ENCODE peak calls at places on chromosomes 4 and X, in six cellular contexts. N is foreskin fibroblast, S is coronary artery, H is cardiac muscle cell, Z is fibroblast of pulmonary artery, K is fibroblast of villous mesenchyme. F is an unnamed sample.

GRCh38 chr4:176377705-176378302 is 58.0 kb downstream of the SPCS3 start:
- DNase-seq in S (no peak), N (peak), H (peak), Z (peak), K (peak), F (no peak)

GRCh38 chr4:81207793-81208192 is 7.2 kb downstream of the PRKG2 start:
- DNase-seq in N (peak), K (peak), H (peak), S (no peak), Z (peak), F (peak)

GRCh38 chr4:17762705-17763104 is 18.7 kb downstream of the FAM184B start:
- DNase-seq in N (peak), Z (peak), H (peak), K (peak), S (no peak), F (peak)

GRCh38 chr4:118381902-118382301 is 29.1 kb upstream of the PRSS12 start:
- DNase-seq in S (no peak), N (peak), H (no peak), K (no peak), Z (no peak), F (no peak)

GRCh38 chrX:30913556-30913955 is 24.5 kb upstream of the TAB3 start:
- DNase-seq in N (no peak), K (no peak), H (no peak), Z (no peak), S (no peak), F (no peak)

GRCh38 chrX:115940888-115941332 is 229.6 kb upstream of the AGTR2 start:
- DNase-seq in Z (peak), K (peak), N (no peak), S (peak), H (peak), F (no peak)

GRCh38 chr4:184313710-184314659 is 96.3 kb upstream of the ENPP6 start:
- DNase-seq in Z (no peak), H (no peak), K (no peak), S (no peak), N (no peak), F (no peak)

GRCh38 chr4:106208481-106209460 is 107.2 kb downstream of the TBCK start:
- DNase-seq in S (no peak), N (no peak), H (no peak), Z (no peak), K (peak), F (no peak)

GRCh38 chr4:54687887-54688841 is 30.4 kb downstream of the KIT start:
- DNase-seq in N (peak), H (no peak), K (no peak), Z (peak), S (no peak), F (peak)

GRCh38 chrX:110853610-110854009 is 58.0 kb upstream of the CHRDL1 start:
- DNase-seq in Z (no peak), N (peak), S (no peak), H (peak), K (peak), F (peak)

GRCh38 chr4:162586266-162586665 is 422.5 kb upstream of the FSTL5 start:
- DNase-seq in N (no peak), S (no peak), Z (no peak), K (no peak), H (no peak), F (no peak)

GRCh38 chr4:100146756-100147155 is 43.5 kb downstream of the DDIT4L start:
- DNase-seq in K (peak), H (no peak), Z (no peak), S (no peak), N (no peak), F (no peak)

GRCh38 chrX:87005885-87006284 is 511.7 kb upstream of the KLHL4 start:
- DNase-seq in K (no peak), Z (no peak), N (no peak), S (no peak), H (no peak), F (no peak)

GRCh38 chrX:123153846-123154335 is 30.2 kb upstream of the GRIA3 start:
- DNase-seq in H (no peak), N (peak), Z (no peak), S (no peak), K (peak), F (no peak)

GRCh38 chr4:143253156-143253555 is 68.4 kb downstream of the USP38 start:
- DNase-seq in K (no peak), Z (peak), H (no peak), N (no peak), S (no peak), F (no peak)

GRCh38 chr4:19880205-19880604 is 371.5 kb upstream of the SLIT2 start:
- DNase-seq in S (no peak), N (peak), K (peak), Z (peak), H (peak), F (no peak)

GRCh38 chr4:43423276-43423675 is 530.8 kb downstream of the GRXCR1 start:
- DNase-seq in S (no peak), N (no peak), H (no peak), Z (no peak), K (no peak), F (no peak)

GRCh38 chr4:15001248-15001824 is 945 bp upstream of the CPEB2 start:
- DNase-seq in N (peak), K (peak), H (peak), Z (peak), S (peak), F (peak)

GRCh38 chr4:102438396-102438795 is 62.8 kb upstream of the NFKB1 start:
- DNase-seq in H (no peak), N (peak), Z (peak), S (no peak), K (peak), F (no peak)

GRCh38 chrX:140249122-140249521 is 255.7 kb downstream of the SOX3 start:
- DNase-seq in S (no peak), H (no peak), N (no peak), K (no peak), Z (no peak), F (no peak)

GRCh38 chr4:137532869-137533236 is 559 bp upstream of the PCDH18 start:
- DNase-seq in N (peak), K (peak), Z (no peak), H (peak), S (no peak), F (no peak)
- H3K4me3 ChIP-seq in N (peak), K (peak), Z (peak), H (peak), S (peak), F (peak)

DNA sequence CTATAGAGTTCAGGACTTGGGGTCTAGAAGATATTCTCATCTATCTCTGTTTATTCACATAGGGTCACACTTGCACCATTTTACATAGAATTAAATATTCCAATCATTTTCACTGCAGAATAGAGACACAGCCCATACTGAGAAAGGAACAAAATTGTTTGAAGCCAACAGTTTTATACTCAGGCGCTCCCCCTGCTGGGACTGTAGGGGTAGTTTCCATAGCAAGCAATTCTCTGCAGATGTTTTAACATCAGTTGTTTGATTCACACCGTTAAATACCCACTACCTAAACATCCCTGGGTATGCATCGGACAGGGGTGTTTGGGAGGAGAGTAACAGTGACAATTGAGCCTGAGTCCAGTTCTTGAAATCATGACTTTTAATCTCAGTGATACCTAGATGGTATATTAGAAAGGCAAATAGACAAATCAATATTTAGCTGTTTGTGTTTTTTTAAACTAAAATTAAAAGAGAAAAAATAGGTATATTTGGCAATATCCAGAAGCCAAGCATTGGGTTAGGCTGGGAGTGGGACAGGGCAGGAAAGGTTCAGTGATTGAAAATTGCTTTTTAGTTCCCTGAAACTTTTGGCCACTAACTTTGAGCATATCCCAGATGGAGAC is 33.8 kb downstream of the LONRF3 start:
- DNase-seq in H (peak), S (no peak), N (peak), K (peak), Z (peak), F (peak)
- TF ChIP-seq CTCF in H (peak), S (peak), N (peak), K (peak), Z (peak), F (peak)

DNA sequence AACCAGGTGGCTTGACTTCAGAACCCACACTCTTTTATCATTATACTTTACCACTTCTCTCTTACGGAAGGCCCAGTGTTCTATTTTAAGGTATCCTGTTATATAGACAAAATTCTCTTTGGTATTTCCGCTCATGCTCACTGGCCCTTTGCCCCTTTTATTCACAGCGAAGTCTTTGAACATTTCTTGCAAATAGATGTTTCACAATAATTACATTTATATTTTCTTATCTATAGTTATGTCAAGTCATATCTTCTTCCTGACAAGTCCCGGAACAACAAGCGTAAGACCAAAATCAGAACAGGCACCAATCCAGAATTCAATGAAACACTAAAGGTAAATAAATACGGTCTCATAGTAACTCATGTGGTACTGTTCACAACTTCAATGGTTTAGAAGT is 102.0 kb downstream of the SYTL5 start:
- DNase-seq in Z (peak), N (no peak), S (no peak), K (peak), H (peak), F (no peak)
- H3K4me3 ChIP-seq in Z (no peak), N (no peak), S (no peak), K (no peak), H (no peak), F (no peak)

GRCh38 chr4:26410385-26411293 is 79.6 kb downstream of the CCKAR start:
- DNase-seq in K (peak), Z (peak), S (no peak), H (peak), N (peak), F (peak)
- TF ChIP-seq CTCF in K (peak), Z (peak), S (peak), H (peak), N (peak), F (peak)

GRCh38 chr4:108272566-108272965 is 103.8 kb upstream of the LEF1 start:
- DNase-seq in Z (no peak), S (no peak), K (peak), H (peak), N (peak), F (peak)

GRCh38 chr4:108276690-108277089 is 108.0 kb upstream of the LEF1 start:
- DNase-seq in Z (no peak), H (no peak), K (no peak), S (no peak), N (no peak), F (no peak)

GRCh38 chr4:108272046-108272445 is 103.3 kb upstream of the LEF1 start:
- DNase-seq in N (no peak), K (peak), H (no peak), S (no peak), Z (no peak), F (no peak)

GRCh38 chr4:108270466-108271450 is 102.0 kb upstream of the LEF1 start:
- DNase-seq in K (peak), N (peak), Z (peak), S (no peak), H (peak), F (peak)
- H3K4me3 ChIP-seq in K (no peak), N (no peak), Z (no peak), S (no peak), H (no peak), F (no peak)

GRCh38 chrX:25968920-25969319 is 169.2 kb upstream of the MAGEB18 start:
- DNase-seq in K (no peak), N (peak), Z (peak), S (no peak), H (peak), F (no peak)
- TF ChIP-seq CTCF in K (no peak), N (no peak), Z (peak), S (no peak), H (peak), F (peak)

GRCh38 chrX:103533428-103534216 is 14.3 kb upstream of the RAB40A start:
- DNase-seq in K (peak), H (peak), Z (peak), S (peak), N (peak), F (peak)
- H3K4me3 ChIP-seq in K (peak), H (peak), Z (peak), S (peak), N (peak), F (peak)

GRCh38 chrX:129449141-129449540 is 74.1 kb downstream of the SMARCA1 start:
- DNase-seq in N (no peak), S (no peak), K (no peak), Z (no peak), H (no peak), F (no peak)
- TF ChIP-seq CTCF in N (no peak), S (no peak), K (no peak), Z (peak), H (no peak), F (peak)

DNA sequence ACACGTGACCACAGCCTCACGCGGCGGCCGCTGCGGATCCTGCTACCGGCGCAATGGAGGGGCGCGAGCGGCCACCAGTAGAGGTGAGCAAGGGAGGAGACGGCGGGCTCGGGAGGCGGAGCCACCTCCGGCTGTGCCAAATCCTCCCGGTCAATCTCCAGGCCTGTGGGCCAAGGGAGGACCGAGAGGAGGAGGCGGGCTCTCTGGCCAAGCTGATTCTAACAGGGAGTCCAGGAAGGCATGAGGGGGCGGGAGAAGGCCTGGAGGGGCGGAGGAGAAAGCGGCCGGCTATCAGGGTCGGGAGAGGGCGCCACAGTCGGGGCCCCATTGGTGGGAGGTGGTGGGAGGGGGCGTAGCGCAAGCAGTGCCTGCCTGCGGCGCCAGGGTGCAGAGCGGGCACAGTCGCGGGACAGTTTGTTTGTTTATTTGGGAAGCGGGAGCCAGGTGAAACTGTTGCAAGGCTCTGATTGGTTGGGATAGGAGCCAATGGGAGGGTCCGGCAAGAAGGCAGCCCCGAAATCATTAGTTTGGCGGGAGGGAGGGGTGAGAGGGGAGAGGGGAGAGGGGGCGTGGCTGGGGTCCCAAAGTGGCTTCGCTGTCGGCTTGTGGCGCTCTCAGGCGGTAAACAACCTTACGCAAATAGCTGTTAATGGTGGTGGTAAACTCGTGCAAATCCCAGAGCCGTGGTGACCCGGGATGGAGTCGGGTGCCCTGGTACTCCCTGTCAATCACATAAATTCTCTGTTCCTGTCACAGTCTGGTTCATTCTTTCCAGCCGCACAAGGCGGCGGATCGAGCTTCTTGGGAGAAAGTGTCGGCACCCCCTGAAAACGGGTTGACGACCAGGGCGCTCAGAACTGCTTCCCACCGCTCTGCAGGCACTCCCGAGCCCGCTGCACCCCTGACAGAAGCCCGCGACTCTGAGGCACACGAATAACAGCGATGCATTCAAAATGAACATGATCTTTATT is at the start of gene IRS4:
- DNase-seq in K (no peak), H (peak), N (peak), S (no peak), Z (peak), F (no peak)
- H3K4me3 ChIP-seq in K (peak), H (peak), N (peak), S (peak), Z (peak), F (peak)

F was measured in astrocyte of the cerebellum.